ENCODE peak calls at places on chromosomes 3 and 15, in nine cellular contexts. H is upper lobe of left lung, I is breast epithelium, L is tibial nerve, A is body of pancreas, J is Peyer's patch, N is thyroid gland, U is uterus, B is transverse colon. F is an unnamed sample.

GRCh38 chr3:127083778-127084355 is 101.0 kb downstream of the PLXNA1 start:
- DNase-seq in H (no peak), I (no peak), L (no peak), A (no peak), J (no peak), N (no peak), U (no peak), B (no peak), F (no peak)

GRCh38 chr3:14698601-14699244 is 23.8 kb downstream of the C3orf20 start:
- DNase-seq in H (no peak), I (no peak), L (no peak), A (no peak), J (no peak), N (no peak), U (no peak), B (no peak), F (no peak)

GRCh38 chr15:91007266-91007665 is 12.9 kb upstream of the PRC1 start:
- DNase-seq in H (no peak), I (no peak), L (no peak), A (no peak), J (no peak), N (no peak), U (no peak), B (no peak), F (no peak)

GRCh38 chr3:138137901-138138300 is 5.7 kb upstream of the A4GNT start:
- DNase-seq in H (peak; percentile 24), I (no peak), L (no peak), A (no peak), J (no peak), N (no peak), U (no peak), B (no peak), F (no peak)

GRCh38 chr3:187966636-187967035 is 187.3 kb upstream of the LPP start:
- DNase-seq in H (no peak), I (no peak), L (no peak), A (no peak), J (no peak), N (no peak), U (no peak), B (no peak), F (no peak)

GRCh38 chr3:100093826-100094225 is 20.5 kb downstream of the FILIP1L start:
- DNase-seq in H (no peak), I (no peak), L (no peak), A (no peak), J (no peak), N (no peak), U (no peak), B (no peak), F (no peak)

GRCh38 chr3:50472958-50473357 is 30.5 kb downstream of the CACNA2D2 start:
- DNase-seq in H (no peak), I (no peak), L (no peak), A (no peak), J (no peak), N (no peak), U (no peak), B (no peak), F (no peak)

GRCh38 chr15:41494922-41495735 is 1.5 kb downstream of the ITPKA start:
- DNase-seq in H (no peak), I (no peak), L (no peak), A (no peak), J (no peak), N (no peak), U (no peak), B (no peak), F (no peak)

GRCh38 chr3:176206809-176207208 is 990.5 kb downstream of the TBL1XR1 start:
- DNase-seq in H (no peak), I (no peak), L (no peak), A (no peak), J (no peak), N (no peak), U (no peak), B (no peak), F (no peak)

GRCh38 chr15:25544076-25544475 is 105.3 kb upstream of the UBE3A start:
- DNase-seq in H (no peak), I (no peak), L (no peak), A (no peak), J (no peak), N (no peak), U (no peak), B (no peak), F (no peak)

GRCh38 chr3:171284308-171285075 is 175.7 kb downstream of the TNIK start:
- DNase-seq in H (no peak), I (no peak), L (peak; percentile 74), A (no peak), J (no peak), N (no peak), U (peak; percentile 87), B (no peak), F (no peak)

GRCh38 chr3:19645093-19645492 is 288.9 kb downstream of the EFHB start:
- DNase-seq in H (no peak), I (no peak), L (no peak), A (no peak), J (no peak), N (no peak), U (no peak), B (no peak), F (no peak)

GRCh38 chr15:59372352-59373211 is at the start of gene MYO1E:
- DNase-seq in H (peak; percentile 95), I (peak; percentile 83), L (peak; percentile 88), A (peak; percentile 88), J (peak; percentile 95), N (peak; percentile 94), U (peak; percentile 95), B (peak; percentile 92), F (no peak)
- TF ChIP-seq POLR2A in H (peak; percentile 7), I (peak; percentile 64), L (peak; percentile 98), A (peak; percentile 98), J (peak; percentile 96), N (peak; percentile 48), U (peak; percentile 94), B (peak; percentile 98), F (peak; percentile 95)

DNA sequence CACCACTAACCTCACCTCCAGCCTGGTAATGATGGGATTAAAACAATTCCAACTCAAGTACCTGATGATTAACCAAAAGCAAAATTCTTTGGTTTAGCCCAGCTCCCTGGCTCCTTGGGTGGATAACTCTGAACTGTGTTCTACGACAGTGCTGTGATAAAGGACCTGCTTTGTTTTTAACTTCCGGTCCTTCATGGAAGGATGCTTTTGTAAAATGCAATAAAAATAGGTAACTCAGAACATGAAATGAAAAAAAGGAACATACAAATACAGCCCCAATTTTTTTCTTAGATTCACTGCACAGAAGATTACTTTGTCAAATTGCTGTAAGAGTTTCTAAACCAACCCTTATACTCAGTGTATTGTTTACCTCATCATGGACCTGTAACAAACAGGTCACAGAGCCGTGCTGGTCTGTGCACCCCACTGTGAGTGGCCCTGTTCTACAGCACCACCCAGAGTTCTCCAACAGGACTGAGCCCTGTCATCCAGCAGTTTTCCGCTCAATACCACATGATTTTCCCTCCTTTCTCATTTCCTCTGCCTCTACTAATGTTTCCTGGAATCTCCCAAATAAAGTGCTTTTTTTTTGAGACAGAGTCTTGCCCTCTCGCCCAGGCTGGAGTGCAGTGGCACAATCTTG is 4.9 kb upstream of the PCYT1A start:
- DNase-seq in H (no peak), I (no peak), L (no peak), A (no peak), J (no peak), N (no peak), U (no peak), B (no peak), F (no peak)
- TF ChIP-seq POLR2A in H (no peak), I (no peak), L (no peak), A (no peak), J (no peak), N (no peak), U (no peak), B (no peak), F (no peak)

GRCh38 chr3:9397331-9397910 is at the start of gene SETD5:
- DNase-seq in H (peak; percentile 98), I (peak; percentile 99), L (peak; percentile 97), A (peak; percentile 99), J (peak; percentile 100), N (peak; percentile 99), U (peak; percentile 98), B (peak; percentile 99), F (peak; percentile 94)
- TF ChIP-seq POLR2A in H (peak; percentile 78), I (peak; percentile 97), L (peak; percentile 90), A (peak; percentile 99), J (peak; percentile 86), N (peak; percentile 25), U (peak; percentile 89), B (peak; percentile 99), F (no peak)

DNA sequence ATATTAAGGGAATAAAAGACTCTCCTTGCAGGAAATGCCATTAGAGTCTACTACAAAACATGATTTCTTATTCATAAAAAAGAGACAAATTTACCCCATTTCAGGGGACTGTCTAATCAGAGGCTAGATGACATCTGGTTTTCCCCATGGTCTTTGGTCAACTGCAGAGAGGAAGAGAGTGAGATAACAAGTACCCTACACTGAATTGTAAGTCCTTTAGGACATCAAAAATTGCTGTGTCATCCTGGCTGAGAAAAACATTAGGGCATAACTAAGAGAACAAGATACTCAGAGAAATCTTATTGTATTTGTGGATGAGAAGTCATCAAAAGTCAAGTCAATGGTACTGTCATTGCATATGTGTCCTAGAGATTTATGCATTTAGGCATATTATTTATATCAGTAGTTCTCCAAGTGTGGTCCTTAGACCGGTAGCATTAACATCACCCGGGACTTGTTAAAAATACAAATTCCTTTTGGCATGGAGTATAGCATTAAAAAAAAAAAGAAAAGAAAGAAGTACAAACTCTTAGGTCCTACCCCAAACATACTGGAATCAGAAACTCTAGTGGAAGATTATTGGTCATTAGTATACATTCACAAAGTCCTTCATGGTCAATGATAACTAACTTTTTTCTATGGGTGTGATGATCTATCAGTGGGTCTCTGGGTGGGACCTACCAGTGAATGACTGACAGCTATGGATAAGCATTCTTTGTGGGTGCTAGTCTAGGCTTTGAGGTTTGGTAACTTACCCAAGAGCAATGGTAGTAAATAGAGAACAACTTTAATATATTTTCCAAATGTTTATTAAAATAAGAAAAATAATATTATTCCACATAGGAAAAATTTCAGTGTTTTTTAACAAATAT is 29.0 kb upstream of the TBC1D5 start:
- DNase-seq in H (no peak), I (no peak), L (no peak), A (no peak), J (no peak), N (no peak), U (no peak), B (no peak), F (no peak)
- TF ChIP-seq POLR2A in H (no peak), I (no peak), L (no peak), A (no peak), J (no peak), N (no peak), U (no peak), B (no peak), F (no peak)

F was measured in esophagus squamous epithelium.